ENCODE peak calls at places on chromosome 5, in five cellular contexts. J, K, E, O and F are unnamed samples.

GRCh38 chr5:77957-78804 is 13.8 kb upstream of the PLEKHG4B start:
- DNase-seq in J (peak), K (no peak), E (no peak), O (peak), F (no peak)

GRCh38 chr5:107669543-107670027 is 1.2 kb downstream of the EFNA5 start:
- DNase-seq in J (peak), K (peak), E (peak), O (peak), F (no peak)

GRCh38 chr5:68531970-68532369 is 316.4 kb downstream of the PIK3R1 start:
- DNase-seq in J (no peak), K (no peak), E (no peak), O (no peak), F (no peak)

GRCh38 chr5:69288069-69288468 is 44.5 kb downstream of the CCDC125 start:
- DNase-seq in J (no peak), K (no peak), E (no peak), O (no peak), F (no peak)

GRCh38 chr5:115366223-115366622 is 69.8 kb upstream of the CCDC112 start:
- DNase-seq in J (peak), K (no peak), E (no peak), O (peak), F (peak)

GRCh38 chr5:90161399-90161798 is 248.2 kb downstream of the CETN3 start:
- DNase-seq in J (peak), K (no peak), E (peak), O (peak), F (no peak)

GRCh38 chr5:181259283-181259682 is 1.7 kb downstream of the TRIM52 start:
- DNase-seq in J (no peak), K (no peak), E (no peak), O (no peak), F (no peak)

GRCh38 chr5:143074414-143074996 is 304.3 kb downstream of the ARHGAP26 start:
- DNase-seq in J (no peak), K (no peak), E (no peak), O (no peak), F (no peak)

GRCh38 chr5:173333900-173334685 is 5.9 kb upstream of the STC2 start:
- DNase-seq in J (no peak), K (no peak), E (no peak), O (peak), F (no peak)

GRCh38 chr5:154168395-154168794 is 22.1 kb upstream of the GALNT10 start:
- DNase-seq in J (no peak), K (no peak), E (no peak), O (peak), F (no peak)

GRCh38 chr5:9456435-9457042 is 89.3 kb downstream of the SEMA5A start:
- DNase-seq in J (no peak), K (no peak), E (no peak), O (peak), F (peak)